ENCODE peak calls at places on chromosomes 7 and 10, in nine cellular contexts. Z, T, W, M, C, Q, A, N and K are unnamed samples. For H3K4me1, the result is how much of the 10 kb centered on the place peaks cover.

GRCh38 chr10:35182631-35183510 is 56.2 kb downstream of the CREM start:
- DNase-seq in T (no peak), Z (no peak), N (no peak), Q (no peak), C (no peak), W (no peak), A (no peak), M (no peak), K (no peak)

GRCh38 chr7:76016191-76016947 is 22.0 kb upstream of the TMEM120A start:
- DNase-seq in W (peak), T (no peak), M (no peak), Q (no peak), Z (no peak), N (no peak), A (peak), C (no peak), K (no peak)

GRCh38 chr7:50595538-50596102 is 30.4 kb upstream of the DDC start:
- DNase-seq in A (peak), M (peak), W (peak), T (peak), Q (peak), Z (peak), C (no peak), N (peak), K (peak)

GRCh38 chr7:66145404-66145843 is 30.8 kb downstream of the CRCP start:
- DNase-seq in T (peak), A (peak), N (no peak), C (peak), Q (no peak), M (no peak), W (no peak), Z (no peak), K (peak)

GRCh38 chr7:91266067-91266930 is 2.1 kb downstream of the FZD1 start:
- DNase-seq in C (peak), M (no peak), Z (no peak), N (peak), W (peak), A (no peak), T (peak), Q (no peak), K (peak)

GRCh38 chr10:106942035-106942662 is 222.4 kb downstream of the SORCS1 start:
- DNase-seq in C (no peak), Z (no peak), W (no peak), A (no peak), Q (no peak), T (no peak), N (no peak), M (no peak), K (no peak)

GRCh38 chr10:42943025-42943818 is 133.6 kb upstream of the RET start:
- DNase-seq in C (no peak), A (no peak), Z (no peak), W (no peak), T (no peak), Q (no peak), N (no peak), M (no peak), K (no peak)

GRCh38 chr7:92402920-92403759 is 44.1 kb upstream of the GATAD1 start:
- DNase-seq in Q (no peak), C (no peak), M (no peak), A (peak), N (peak), Z (no peak), W (peak), T (no peak), K (peak)

GRCh38 chr7:1941464-1942025 is 271.5 kb downstream of the ELFN1 start:
- DNase-seq in A (no peak), Q (no peak), M (no peak), T (no peak), C (no peak), N (no peak), Z (no peak), W (no peak), K (no peak)

GRCh38 chr7:80634505-80634904 is 3.9 kb upstream of the CD36 start:
- DNase-seq in N (no peak), C (no peak), A (peak), M (no peak), Z (no peak), W (peak), T (no peak), Q (no peak), K (peak)

GRCh38 chr10:114825513-114826253 is 4.1 kb downstream of the FHIP2A start:
- DNase-seq in W (peak), Z (no peak), N (no peak), T (no peak), M (peak), A (peak), C (no peak), Q (no peak), K (peak)

GRCh38 chr10:126387931-126388911 is at the start of gene ADAM12:
- DNase-seq in Q (peak), W (peak), N (peak), Z (no peak), T (peak), M (no peak), A (peak), C (no peak), K (peak)

GRCh38 chr7:33039257-33039904 is 23.2 kb downstream of the NT5C3A start:
- DNase-seq in W (no peak), T (no peak), M (peak), Q (no peak), Z (no peak), N (no peak), C (no peak), A (peak), K (peak)

GRCh38 chr7:46685051-46685450 is 764.0 kb upstream of the IGFBP3 start:
- DNase-seq in C (no peak), W (no peak), Q (no peak), Z (no peak), M (no peak), A (no peak), N (no peak), T (no peak), K (no peak)

GRCh38 chr7:2445898-2446555 is 30.2 kb downstream of the GRIFIN start:
- DNase-seq in Z (no peak), C (no peak), A (no peak), M (no peak), T (no peak), W (no peak), Q (no peak), N (no peak), K (peak)

GRCh38 chr10:103493362-103493871 is at the start of gene NEURL1:
- DNase-seq in T (peak), W (no peak), M (peak), Q (peak), C (no peak), A (no peak), N (peak), Z (no peak), K (peak)

DNA sequence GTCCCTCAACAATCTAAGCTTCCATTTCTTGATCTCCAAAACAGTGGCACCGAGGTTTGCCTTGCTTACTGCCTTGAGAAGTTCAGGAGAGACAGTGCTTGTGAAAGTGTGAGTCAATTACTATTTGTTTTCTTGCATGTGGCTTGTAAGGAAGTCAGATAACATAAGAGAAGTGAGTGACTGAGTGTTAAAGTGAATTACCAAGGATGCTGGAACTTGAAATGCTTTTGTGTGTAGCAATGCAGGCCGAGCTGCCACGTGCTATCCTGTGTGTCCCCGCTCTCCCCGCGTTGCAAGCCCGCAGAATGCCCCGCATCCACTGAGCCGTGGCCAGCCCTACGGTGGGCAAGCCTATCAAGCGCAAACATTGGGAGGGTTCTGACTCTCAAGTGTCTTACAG is 157.7 kb upstream of the ITGB1 start:
- DNase-seq in W (peak), Q (no peak), M (no peak), C (no peak), A (no peak), Z (no peak), N (no peak), T (no peak), K (peak)
- H3K4me1 ChIP-seq in W (under half), Q (under half), M (under half), C (under half), A (under half), Z (under half), N (under half), T (under half), K (under half)

GRCh38 chr7:22302951-22303423 is 54.0 kb downstream of the RAPGEF5 start:
- DNase-seq in W (no peak), Q (no peak), Z (no peak), C (no peak), M (no peak), N (no peak), T (no peak), A (no peak), K (peak)

GRCh38 chr7:22305706-22306105 is 51.2 kb downstream of the RAPGEF5 start:
- DNase-seq in W (no peak), T (no peak), Q (no peak), M (no peak), C (no peak), A (no peak), N (no peak), Z (no peak), K (no peak)

GRCh38 chr7:22301790-22302189 is 55.2 kb downstream of the RAPGEF5 start:
- DNase-seq in M (no peak), Z (no peak), N (no peak), W (no peak), Q (no peak), A (no peak), T (no peak), C (peak), K (no peak)

GRCh38 chr7:22300839-22301238 is 56.1 kb downstream of the RAPGEF5 start:
- DNase-seq in N (no peak), T (no peak), A (no peak), Q (no peak), M (no peak), Z (no peak), C (no peak), W (no peak), K (no peak)

GRCh38 chr7:22302193-22302592 is 54.8 kb downstream of the RAPGEF5 start:
- DNase-seq in N (no peak), C (no peak), A (no peak), M (no peak), Q (no peak), W (no peak), T (no peak), Z (no peak), K (no peak)
- H3K9ac ChIP-seq in N (no peak), C (no peak), A (no peak), M (no peak), Q (no peak), W (no peak), T (no peak), Z (no peak), K (no peak)

GRCh38 chr7:44103941-44104879 is at the start of gene AEBP1:
- DNase-seq in T (peak), W (peak), M (no peak), Q (peak), Z (no peak), C (no peak), N (peak), A (peak), K (peak)

GRCh38 chr7:44101966-44102845 is 1.9 kb upstream of the AEBP1 start:
- DNase-seq in A (no peak), Z (no peak), C (no peak), W (peak), T (no peak), N (no peak), M (no peak), Q (no peak), K (peak)

GRCh38 chr7:44103566-44103940 is 592 bp upstream of the AEBP1 start:
- DNase-seq in C (no peak), T (no peak), W (no peak), N (no peak), M (no peak), Z (no peak), A (no peak), Q (no peak), K (no peak)

GRCh38 chr7:44101304-44101965 is 2.7 kb upstream of the AEBP1 start:
- DNase-seq in N (no peak), W (no peak), Q (no peak), A (no peak), T (no peak), M (no peak), Z (no peak), C (no peak), K (no peak)

GRCh38 chr7:44102846-44103565 is 1.1 kb upstream of the AEBP1 start:
- DNase-seq in T (no peak), Z (no peak), C (no peak), N (no peak), A (no peak), M (no peak), Q (no peak), W (no peak), K (no peak)
- H3K4me1 ChIP-seq in T (under half), Z (under half), C (under half), N (under half), A (half or more), M (under half), Q (under half), W (under half), K (under half)

GRCh38 chr7:27187158-27187701 is 2.2 kb upstream of the HOXA11 start:
- DNase-seq in N (no peak), T (no peak), W (no peak), A (no peak), Q (no peak), M (no peak), Z (no peak), C (no peak), K (no peak)

GRCh38 chr7:27189560-27190283 is 4.7 kb upstream of the HOXA11 start:
- DNase-seq in N (no peak), T (no peak), Q (no peak), Z (no peak), W (no peak), A (no peak), C (no peak), M (no peak), K (no peak)

GRCh38 chr7:27186450-27187157 is 1.6 kb upstream of the HOXA11 start:
- DNase-seq in A (no peak), T (no peak), C (no peak), M (no peak), W (no peak), Z (no peak), N (no peak), Q (no peak), K (no peak)

GRCh38 chr7:27188666-27189559 is 3.9 kb upstream of the HOXA11 start:
- DNase-seq in N (no peak), Z (no peak), W (no peak), Q (no peak), T (no peak), M (no peak), C (peak), A (no peak), K (no peak)

GRCh38 chr7:27187702-27188665 is 3.0 kb upstream of the HOXA11 start:
- DNase-seq in M (no peak), C (no peak), Z (no peak), A (no peak), Q (no peak), W (no peak), T (no peak), N (no peak), K (no peak)
- H3K9ac ChIP-seq in M (no peak), C (peak), Z (no peak), A (peak), Q (no peak), W (no peak), T (no peak), N (no peak), K (no peak)

DNA sequence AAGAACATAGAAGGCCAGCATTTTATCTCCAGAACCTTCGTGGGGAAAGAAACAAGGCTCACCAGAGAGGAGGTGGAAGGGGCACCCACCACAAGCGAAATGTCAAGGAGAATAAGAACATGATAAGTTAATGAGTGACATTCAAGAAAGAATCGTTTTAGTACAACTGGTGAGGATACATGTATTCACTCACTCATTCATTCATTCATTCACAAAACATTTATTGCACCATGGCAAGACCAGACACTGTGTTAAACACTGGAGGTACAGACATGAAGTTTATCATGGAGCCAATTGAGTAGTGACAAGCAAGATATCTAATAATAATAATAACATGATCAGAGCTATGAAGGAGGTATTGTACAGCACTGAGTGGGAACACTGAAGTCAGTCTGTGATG is 1.7 kb upstream of the ZNRF2 start:
- DNase-seq in T (no peak), Q (no peak), W (no peak), C (no peak), M (no peak), Z (no peak), N (no peak), A (no peak), K (no peak)
- H3K4me1 ChIP-seq in T (under half), Q (under half), W (under half), C (under half), M (half or more), Z (under half), N (under half), A (under half), K (under half)

DNA sequence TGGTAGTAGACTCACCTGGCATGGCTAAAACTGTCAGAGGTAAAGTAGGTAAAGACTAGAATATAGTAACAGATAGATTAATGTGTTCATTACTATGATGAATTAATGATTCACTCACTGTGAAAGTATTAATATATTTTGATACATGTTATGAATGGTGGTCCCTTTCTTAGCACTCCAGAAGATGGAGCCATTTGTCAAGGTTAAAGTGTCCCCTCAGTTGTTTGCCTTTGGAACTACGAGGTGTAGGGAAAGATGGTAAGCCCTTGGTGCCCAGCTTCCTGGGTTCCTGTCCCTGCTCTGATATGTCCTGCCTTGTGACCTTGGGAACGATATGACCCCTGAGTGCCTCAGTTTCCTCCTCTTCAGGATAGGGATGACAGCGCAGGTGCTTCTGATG is 49.4 kb downstream of the HTRA1 start:
- DNase-seq in Z (no peak), T (no peak), Q (no peak), W (no peak), A (no peak), C (no peak), N (no peak), M (peak), K (no peak)
- H3K9ac ChIP-seq in Z (no peak), T (no peak), Q (no peak), W (no peak), A (no peak), C (no peak), N (no peak), M (no peak), K (no peak)

GRCh38 chr10:79072994-79073654 is 4.4 kb downstream of the ZMIZ1 start:
- DNase-seq in A (no peak), M (no peak), W (no peak), Q (no peak), N (no peak), C (peak), Z (no peak), T (no peak), K (no peak)
- H3K4me1 ChIP-seq in A (half or more), M (under half), W (half or more), Q (under half), N (under half), C (under half), Z (under half), T (under half), K (under half)

DNA sequence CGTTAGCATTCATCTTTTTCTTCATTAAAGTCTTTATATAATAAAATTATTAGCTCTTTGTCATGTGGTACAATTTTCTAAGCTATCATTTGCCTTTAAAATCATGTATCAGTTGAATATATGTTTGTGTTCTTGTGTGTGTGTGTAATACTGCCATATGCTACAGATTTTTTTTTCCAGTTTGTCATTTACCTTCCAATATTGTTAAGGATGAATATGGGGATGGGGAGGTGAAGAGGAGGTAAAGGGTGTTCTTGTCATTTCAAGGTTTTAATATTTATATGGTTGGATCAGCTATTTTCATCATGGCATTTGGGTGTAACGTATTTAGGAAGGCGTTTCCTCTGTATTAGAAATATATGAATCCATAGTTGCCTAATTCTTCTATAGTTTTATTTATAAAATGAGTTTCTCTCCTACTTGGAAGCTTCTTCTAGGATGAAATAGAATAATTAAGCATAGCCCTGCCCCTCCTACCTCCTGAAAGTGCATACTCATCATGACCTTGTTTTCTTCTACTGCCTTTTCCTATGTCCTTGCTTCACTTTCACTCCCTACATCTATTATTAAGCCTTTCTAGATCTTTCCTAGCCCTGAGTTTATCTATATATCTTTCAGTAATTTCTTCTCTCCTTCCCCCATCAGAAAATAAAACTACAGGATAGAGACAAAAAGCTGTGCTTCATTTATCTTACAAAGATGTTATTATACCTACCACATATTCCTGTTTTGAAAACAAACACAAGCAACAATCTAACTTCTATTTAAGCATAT is 25.1 kb downstream of the RAB18 start:
- DNase-seq in M (no peak), A (peak), C (no peak), Z (no peak), T (no peak), Q (no peak), N (no peak), W (no peak), K (peak)
- H3K9ac ChIP-seq in M (no peak), A (no peak), C (no peak), Z (no peak), T (no peak), Q (no peak), N (no peak), W (no peak), K (no peak)

GRCh38 chr10:58753425-58753824 is 240.8 kb downstream of the BICC1 start:
- DNase-seq in T (no peak), Q (no peak), C (no peak), W (no peak), Z (no peak), M (no peak), A (no peak), N (no peak), K (peak)
- H3K4me1 ChIP-seq in T (under half), Q (under half), C (under half), W (under half), Z (under half), M (under half), A (under half), N (under half), K (under half)

GRCh38 chr10:22229756-22230330 is 12.0 kb upstream of the EBLN1 start:
- DNase-seq in M (no peak), N (no peak), Z (no peak), C (no peak), A (peak), W (no peak), T (no peak), Q (no peak), K (peak)
- H3K9ac ChIP-seq in M (peak), N (no peak), Z (peak), C (peak), A (peak), W (peak), T (peak), Q (no peak), K (peak)